ENCODE peak calls at places on chromosomes 4 and X, in ten cellular contexts. Z is T-helper 17 cell; W is EL; K is stimulated activated CD8-positive, alpha-beta memory T cell treated with anti-CD3 and anti-CD28 coated beads, Interleukin-2, amount 100 ng/mL, for 48 hours; X is SW480; V is Kasumi-1; L is fibroblast of pulmonary artery; O is amniotic epithelial cell; D is H9; A is activated CD4-positive, CD25-positive, alpha-beta regulatory T cell. P is an unnamed sample.

GRCh38 chrX:94058728-94059382 is 384.8 kb downstream of the FAM133A start:
- DNase-seq in Z (no peak), W (no peak), K (no peak), X (peak; percentile 4), V (peak; percentile 0), L (peak; percentile 0), O (peak; percentile 65), D (peak; percentile 46), A (no peak), P (no peak)

GRCh38 chr4:182642831-182643230 is 274.4 kb downstream of the DCTD start:
- DNase-seq in Z (no peak), W (peak; percentile 35), K (no peak), X (no peak), V (peak; percentile 32), L (peak; percentile 76), O (peak; percentile 53), D (no peak), A (no peak), P (no peak)

GRCh38 chr4:56272003-56272402 is 115.3 kb downstream of the AASDH start:
- DNase-seq in Z (no peak), W (no peak), K (no peak), X (no peak), V (no peak), L (no peak), O (no peak), D (no peak), A (no peak), P (no peak)

GRCh38 chr4:6288342-6288741 is 18.7 kb downstream of the WFS1 start:
- DNase-seq in Z (no peak), W (no peak), K (no peak), X (no peak), V (no peak), L (no peak), O (no peak), D (no peak), A (no peak), P (no peak)

GRCh38 chr4:137519406-137519805 is 12.9 kb downstream of the PCDH18 start:
- DNase-seq in Z (no peak), W (peak; percentile 64), K (no peak), X (no peak), V (no peak), L (peak; percentile 74), O (peak; percentile 47), D (no peak), A (no peak), P (no peak)

GRCh38 chrX:132271330-132271729 is 52.1 kb upstream of the RAP2C start:
- DNase-seq in Z (no peak), W (no peak), K (no peak), X (no peak), V (no peak), L (peak; percentile 8), O (peak; percentile 7), D (no peak), A (no peak), P (no peak)

GRCh38 chr4:88247148-88247547 is 37.2 kb downstream of the PPM1K start:
- DNase-seq in Z (no peak), W (no peak), K (no peak), X (no peak), V (no peak), L (no peak), O (no peak), D (no peak), A (no peak), P (no peak)

GRCh38 chrX:13415551-13415950 is 95.7 kb upstream of the ATXN3L start:
- DNase-seq in Z (no peak), W (no peak), K (no peak), X (no peak), V (no peak), L (no peak), O (peak; percentile 61), D (no peak), A (no peak), P (no peak)